ENCODE peak calls at places on chromosome 6, in ten cellular contexts. S is ovary, R is omental fat pad, H is body of pancreas, O is endodermal cell, E is neural crest cell, Q is left ventricle myocardium inferior, Z is PC-9, D is endothelial cell of umbilical vein, Y is nephron progenitor cell. T is an unnamed sample.

GRCh38 chr6:108453601-108454157 is 107.0 kb upstream of the FOXO3 start:
- DNase-seq in S (no peak), R (no peak), H (no peak), O (no peak), E (no peak), Q (no peak), Z (no peak), D (peak; percentile 91), Y (no peak), T (no peak)

GRCh38 chr6:143506199-143506598 is 5.3 kb downstream of the FUCA2 start:
- DNase-seq in S (no peak), R (no peak), H (no peak), O (no peak), E (no peak), Q (no peak), Z (no peak), D (no peak), Y (no peak), T (no peak)

GRCh38 chr6:97440590-97441176 is 157.7 kb upstream of the MMS22L start:
- DNase-seq in S (no peak), R (no peak), H (no peak), O (peak; percentile 75), E (peak; percentile 36), Q (no peak), Z (no peak), D (peak; percentile 10), Y (peak; percentile 41), T (no peak)

GRCh38 chr6:163780993-163781392 is 366.5 kb downstream of the QKI start:
- DNase-seq in S (no peak), R (no peak), H (no peak), O (peak; percentile 69), E (peak; percentile 16), Q (peak; percentile 74), Z (no peak), D (no peak), Y (peak; percentile 50), T (peak; percentile 9)

GRCh38 chr6:109258129-109258528 is 124.1 kb downstream of the CD164 start:
- DNase-seq in S (no peak), R (no peak), H (no peak), O (no peak), E (no peak), Q (no peak), Z (no peak), D (no peak), Y (no peak), T (no peak)

GRCh38 chr6:44411141-44411540 is 23.6 kb downstream of the CDC5L start:
- DNase-seq in S (no peak), R (no peak), H (no peak), O (no peak), E (no peak), Q (no peak), Z (no peak), D (peak; percentile 57), Y (no peak), T (no peak)

GRCh38 chr6:106448000-106448426 is 87.5 kb downstream of the CRYBG1 start:
- DNase-seq in S (no peak), R (no peak), H (no peak), O (no peak), E (no peak), Q (peak; percentile 34), Z (no peak), D (no peak), Y (no peak), T (no peak)

GRCh38 chr6:49826743-49827406 is 39.5 kb downstream of the CRISP1 start:
- DNase-seq in S (no peak), R (no peak), H (no peak), O (no peak), E (no peak), Q (no peak), Z (no peak), D (no peak), Y (no peak), T (no peak)

GRCh38 chr6:142702501-142703460 is 242.2 kb downstream of the HIVEP2 start:
- DNase-seq in S (no peak), R (no peak), H (peak; percentile 13), O (peak; percentile 67), E (no peak), Q (peak; percentile 38), Z (no peak), D (peak; percentile 66), Y (no peak), T (peak; percentile 15)

GRCh38 chr6:167546611-167547327 is 221.9 kb downstream of the TTLL2 start:
- DNase-seq in S (no peak), R (no peak), H (peak; percentile 93), O (no peak), E (no peak), Q (no peak), Z (no peak), D (no peak), Y (no peak), T (no peak)

GRCh38 chr6:163602851-163603250 is 188.3 kb downstream of the QKI start:
- DNase-seq in S (no peak), R (no peak), H (no peak), O (peak; percentile 33), E (no peak), Q (no peak), Z (no peak), D (no peak), Y (no peak), T (no peak)

GRCh38 chr6:166618866-166619761 is 7.9 kb downstream of the RPS6KA2 start:
- DNase-seq in S (no peak), R (no peak), H (no peak), O (peak; percentile 52), E (no peak), Q (no peak), Z (peak; percentile 9), D (no peak), Y (no peak), T (peak; percentile 76)

GRCh38 chr6:21665436-21666199 is 72.1 kb downstream of the SOX4 start:
- DNase-seq in S (peak; percentile 40), R (no peak), H (no peak), O (peak; percentile 90), E (peak; percentile 12), Q (no peak), Z (no peak), D (peak; percentile 30), Y (peak; percentile 44), T (no peak)

GRCh38 chr6:36227379-36228344 is 31.1 kb downstream of the BRPF3 start:
- DNase-seq in S (no peak), R (no peak), H (no peak), O (peak; percentile 31), E (no peak), Q (no peak), Z (no peak), D (peak; percentile 21), Y (no peak), T (no peak)

GRCh38 chr6:20223119-20223518 is 10.8 kb upstream of the MBOAT1 start:
- DNase-seq in S (no peak), R (no peak), H (no peak), O (no peak), E (no peak), Q (no peak), Z (no peak), D (no peak), Y (no peak), T (no peak)

GRCh38 chr6:37696841-37697735 is 595 bp downstream of the MDGA1 start:
- DNase-seq in S (peak; percentile 22), R (no peak), H (peak; percentile 30), O (peak; percentile 70), E (peak; percentile 30), Q (peak; percentile 27), Z (peak; percentile 23), D (peak; percentile 19), Y (peak; percentile 61), T (peak; percentile 29)
- TF ChIP-seq CTCF in S (no peak), R (no peak), H (no peak), O (peak; percentile 30), E (peak; percentile 46), Q (no peak), Z (no peak), D (peak; percentile 8), Y (no peak), T (peak; percentile 22)

GRCh38 chr6:31582230-31582601 is at the start of gene LTB:
- DNase-seq in S (no peak), R (no peak), H (no peak), O (no peak), E (no peak), Q (no peak), Z (no peak), D (no peak), Y (no peak), T (no peak)

GRCh38 chr6:31586596-31586995 is 519 bp downstream of the LST1 start:
- DNase-seq in S (no peak), R (no peak), H (no peak), O (no peak), E (no peak), Q (no peak), Z (no peak), D (no peak), Y (no peak), T (no peak)

GRCh38 chr6:31586013-31586412 is at the start of gene LST1:
- DNase-seq in S (no peak), R (no peak), H (no peak), O (no peak), E (no peak), Q (no peak), Z (no peak), D (no peak), Y (no peak), T (no peak)

GRCh38 chr6:31587791-31588777 is 2.0 kb downstream of the LST1 start:
- DNase-seq in S (no peak), R (no peak), H (no peak), O (no peak), E (no peak), Q (no peak), Z (no peak), D (no peak), Y (no peak), T (no peak)

DNA sequence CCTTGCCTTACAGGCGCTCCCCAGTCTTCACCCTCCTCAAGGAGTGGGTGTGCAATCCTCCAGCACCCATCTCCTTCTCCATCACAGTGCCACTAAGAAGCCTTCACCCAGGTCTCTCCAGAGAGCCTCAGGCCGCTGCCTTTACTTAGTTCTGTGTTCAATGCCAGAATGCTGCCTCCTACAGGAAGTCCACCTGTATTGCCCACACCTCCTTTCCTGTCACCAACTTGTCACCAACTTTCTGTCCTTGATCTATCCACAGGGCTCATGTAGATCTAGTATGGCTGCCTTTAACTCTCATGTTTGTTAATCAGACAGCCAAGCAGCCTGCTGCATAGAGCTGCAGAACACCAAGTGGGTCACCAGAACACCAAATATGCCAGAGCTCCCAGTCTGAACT is 546 bp upstream of the LST1 start:
- DNase-seq in S (no peak), R (no peak), H (no peak), O (peak; percentile 77), E (no peak), Q (no peak), Z (no peak), D (no peak), Y (no peak), T (no peak)
- TF ChIP-seq CTCF in S (no peak), R (no peak), H (no peak), O (peak; percentile 76), E (peak; percentile 50), Q (no peak), Z (peak; percentile 60), D (peak; percentile 35), Y (peak; percentile 33), T (no peak)

GRCh38 chr6:85864453-85865401 is 222.0 kb upstream of the SYNCRIP start:
- DNase-seq in S (peak; percentile 14), R (no peak), H (peak; percentile 60), O (no peak), E (no peak), Q (no peak), Z (no peak), D (peak; percentile 42), Y (no peak), T (peak; percentile 46)
- TF ChIP-seq CTCF in S (no peak), R (no peak), H (no peak), O (no peak), E (no peak), Q (no peak), Z (no peak), D (no peak), Y (no peak), T (no peak)

GRCh38 chr6:63492476-63492875 is 79.8 kb upstream of the LOC128125822 start:
- DNase-seq in S (peak; percentile 19), R (no peak), H (peak; percentile 54), O (no peak), E (no peak), Q (no peak), Z (no peak), D (no peak), Y (no peak), T (no peak)
- TF ChIP-seq CTCF in S (no peak), R (no peak), H (no peak), O (no peak), E (no peak), Q (no peak), Z (no peak), D (no peak), Y (no peak), T (no peak)